ENCODE peak calls at places on chromosomes 2 and 18, in ten cellular contexts. D, R, N, H, M, P, T, Q, F and K are unnamed samples.

GRCh38 chr2:147873859-147874483 is 29.1 kb downstream of the ACVR2A start:
- DNase-seq in D (no peak), R (no peak), N (no peak), H (no peak), M (no peak), P (peak; percentile 8), T (no peak), Q (no peak), F (no peak), K (no peak)

GRCh38 chr2:194602750-194603149 is 1054.3 kb upstream of the SLC39A10 start:
- DNase-seq in D (no peak), R (no peak), N (no peak), H (no peak), M (no peak), P (no peak), T (no peak), Q (no peak), F (no peak), K (no peak)

GRCh38 chr2:192551760-192552159 is 357.0 kb upstream of the TMEFF2 start:
- DNase-seq in D (no peak), R (no peak), N (no peak), H (no peak), M (no peak), P (no peak), T (no peak), Q (no peak), F (no peak), K (no peak)

GRCh38 chr2:111702119-111702808 is 181.7 kb downstream of the ANAPC1 start:
- DNase-seq in D (peak; percentile 82), R (peak; percentile 82), N (peak; percentile 62), H (peak; percentile 55), M (peak; percentile 39), P (peak; percentile 77), T (no peak), Q (peak; percentile 72), F (peak; percentile 55), K (no peak)

GRCh38 chr2:218032336-218033171 is 29.8 kb upstream of the TNS1 start:
- DNase-seq in D (no peak), R (peak; percentile 55), N (no peak), H (no peak), M (no peak), P (no peak), T (no peak), Q (peak; percentile 19), F (no peak), K (no peak)

GRCh38 chr18:37985126-37985525 is 419.5 kb upstream of the CELF4 start:
- DNase-seq in D (peak; percentile 48), R (no peak), N (no peak), H (no peak), M (no peak), P (no peak), T (no peak), Q (no peak), F (peak; percentile 56), K (no peak)

GRCh38 chr2:38056216-38056615 is 19.7 kb downstream of the CYP1B1 start:
- DNase-seq in D (no peak), R (no peak), N (no peak), H (no peak), M (no peak), P (no peak), T (no peak), Q (no peak), F (no peak), K (no peak)

GRCh38 chr2:168519534-168520308 is 63.6 kb downstream of the CERS6 start:
- DNase-seq in D (no peak), R (no peak), N (no peak), H (peak; percentile 37), M (no peak), P (peak; percentile 54), T (no peak), Q (peak; percentile 63), F (no peak), K (no peak)

GRCh38 chr2:177296047-177296446 is 31.5 kb upstream of the NFE2L2 start:
- DNase-seq in D (no peak), R (no peak), N (peak; percentile 57), H (peak; percentile 39), M (no peak), P (peak; percentile 54), T (no peak), Q (peak; percentile 26), F (peak; percentile 27), K (no peak)

GRCh38 chr2:160783481-160783880 is 289.9 kb upstream of the RBMS1 start:
- DNase-seq in D (no peak), R (no peak), N (no peak), H (no peak), M (no peak), P (peak; percentile 53), T (no peak), Q (no peak), F (no peak), K (no peak)

GRCh38 chr2:64015898-64016297 is 3.3 kb downstream of the VPS54 start:
- DNase-seq in D (no peak), R (no peak), N (no peak), H (no peak), M (no peak), P (no peak), T (no peak), Q (no peak), F (no peak), K (no peak)

GRCh38 chr18:5542393-5543035 is 1.3 kb downstream of the EPB41L3 start:
- DNase-seq in D (peak; percentile 47), R (no peak), N (no peak), H (no peak), M (peak; percentile 45), P (no peak), T (no peak), Q (no peak), F (no peak), K (no peak)